ENCODE peak calls at places on chromosomes 7 and 10, in seven cellular contexts. A is GM20000; M is pons; C is HFF-Myc; R is HT1080; V is stimulated activated CD4-positive, alpha-beta T cell treated with anti-CD3 and anti-CD28 coated beads, TNF-alpha, amount 100 ng/mL, for 1 hour; S is AG09319. W is an unnamed sample.

GRCh38 chr10:69335063-69335587 is 56.8 kb downstream of the HK1 start:
- DNase-seq in C (no peak), M (peak), A (no peak), S (no peak), R (no peak), V (no peak), W (no peak)

GRCh38 chr10:103273026-103273425 is 3.9 kb upstream of the INA start:
- DNase-seq in M (no peak), R (peak), S (peak), A (no peak), V (no peak), C (peak), W (no peak)

GRCh38 chr7:81638216-81638615 is 131.6 kb downstream of the HGF start:
- DNase-seq in A (no peak), M (no peak), C (no peak), S (no peak), V (no peak), R (no peak), W (no peak)

GRCh38 chr7:152587366-152587765 is 88.6 kb downstream of the XRCC2 start:
- DNase-seq in C (no peak), V (no peak), S (no peak), M (no peak), R (no peak), A (no peak), W (no peak)

GRCh38 chr10:24900888-24901685 is 51.3 kb downstream of the PRTFDC1 start:
- DNase-seq in M (peak), R (no peak), C (no peak), A (peak), S (no peak), V (no peak), W (no peak)

GRCh38 chr10:31961264-31961663 is 32.6 kb upstream of the ARHGAP12 start:
- DNase-seq in S (no peak), V (no peak), A (no peak), R (no peak), M (no peak), C (no peak), W (peak)

GRCh38 chr10:49165259-49165658 is 22.9 kb downstream of the TMEM273 start:
- DNase-seq in C (no peak), M (no peak), S (no peak), A (no peak), R (no peak), V (no peak), W (no peak)

GRCh38 chr10:30436200-30436599 is 2.2 kb downstream of the MAP3K8 start:
- DNase-seq in R (no peak), V (no peak), S (peak), A (no peak), C (no peak), M (no peak), W (no peak)

GRCh38 chr10:102906507-102906906 is 11.6 kb upstream of the CNNM2 start:
- DNase-seq in R (no peak), S (no peak), V (no peak), A (no peak), C (no peak), M (no peak), W (no peak)

GRCh38 chr7:5143935-5144903 is 45.8 kb upstream of the WIPI2 start:
- DNase-seq in V (peak), R (no peak), C (no peak), A (peak), M (no peak), S (no peak), W (peak)

GRCh38 chr7:7265057-7265456 is 82.7 kb downstream of the C1GALT1 start:
- DNase-seq in A (no peak), V (no peak), C (no peak), R (no peak), S (no peak), M (no peak), W (no peak)

GRCh38 chr10:71348850-71349249 is 29.8 kb downstream of the SLC29A3 start:
- DNase-seq in A (no peak), M (no peak), R (no peak), S (no peak), V (no peak), C (no peak), W (no peak)

GRCh38 chr10:11015371-11015934 is 2.2 kb upstream of the CELF2 start:
- DNase-seq in S (no peak), A (no peak), M (no peak), R (no peak), C (no peak), V (no peak), W (no peak)

GRCh38 chr7:111380945-111381344 is 181.3 kb downstream of the IMMP2L start:
- DNase-seq in S (no peak), A (no peak), R (no peak), V (no peak), C (no peak), M (no peak), W (no peak)

GRCh38 chr7:27825890-27826289 is 85.9 kb downstream of the TAX1BP1 start:
- DNase-seq in M (no peak), C (no peak), V (no peak), S (no peak), A (no peak), R (no peak), W (no peak)

GRCh38 chr7:54987772-54988171 is 31.0 kb upstream of the EGFR start:
- DNase-seq in A (no peak), S (no peak), V (no peak), R (no peak), C (no peak), M (no peak), W (no peak)

GRCh38 chr7:44159824-44160630 is 18.9 kb upstream of the MYL7 start:
- DNase-seq in A (no peak), M (no peak), R (no peak), V (no peak), C (no peak), S (no peak), W (no peak)

GRCh38 chr7:36283711-36284130 is 105.9 kb upstream of the ANLN start:
- DNase-seq in A (peak), S (no peak), C (no peak), V (no peak), M (peak), R (no peak), W (no peak)

GRCh38 chr7:100968031-100968430 is 1.3 kb upstream of the MUC12 start:
- DNase-seq in S (no peak), A (no peak), R (no peak), C (no peak), M (no peak), V (no peak), W (no peak)

GRCh38 chr10:24824124-24824523 is 100.4 kb upstream of the ARHGAP21 start:
- DNase-seq in R (peak), M (no peak), V (no peak), C (no peak), A (no peak), S (no peak), W (no peak)

GRCh38 chr10:29131952-29132820 is 156.7 kb upstream of the LYZL1 start:
- DNase-seq in S (no peak), R (peak), A (no peak), M (peak), V (no peak), C (no peak), W (peak)

GRCh38 chr10:78292250-78292986 is 258.8 kb downstream of the RPS24 start:
- DNase-seq in M (no peak), C (no peak), A (no peak), R (no peak), V (no peak), S (no peak), W (no peak)

GRCh38 chr10:57142925-57143576 is 782.0 kb upstream of the ZWINT start:
- DNase-seq in A (no peak), R (no peak), M (no peak), S (no peak), C (no peak), V (no peak), W (no peak)

GRCh38 chr10:21055339-21056135 is 158.4 kb upstream of the NEBL start:
- DNase-seq in R (no peak), C (no peak), M (no peak), A (no peak), S (no peak), V (no peak), W (no peak)

GRCh38 chr7:116955801-116956514 is 2.7 kb downstream of the ST7 start:
- DNase-seq in V (no peak), A (peak), M (peak), S (no peak), C (no peak), R (no peak), W (peak)

GRCh38 chr7:67493386-67493785 is 496.8 kb downstream of the TYW1 start:
- DNase-seq in C (no peak), R (no peak), S (no peak), V (no peak), M (no peak), A (no peak), W (no peak)

GRCh38 chr7:84100866-84101265 is 93.7 kb downstream of the SEMA3A start:
- DNase-seq in A (no peak), S (no peak), V (no peak), R (peak), C (no peak), M (no peak), W (no peak)

GRCh38 chr10:110725809-110726641 is 81.9 kb downstream of the RBM20 start:
- DNase-seq in S (no peak), M (no peak), C (no peak), R (no peak), V (no peak), A (no peak), W (no peak)

GRCh38 chr10:34343764-34344163 is 471.3 kb downstream of the PARD3 start:
- DNase-seq in V (no peak), C (no peak), M (no peak), A (no peak), S (no peak), R (no peak), W (no peak)

GRCh38 chr10:23530079-23530478 is 91.2 kb downstream of the OTUD1 start:
- DNase-seq in C (no peak), S (no peak), R (no peak), M (no peak), A (peak), V (no peak), W (no peak)

GRCh38 chr10:9766762-9767161 is 1250.9 kb upstream of the CELF2 start:
- DNase-seq in V (no peak), M (no peak), A (no peak), S (no peak), C (no peak), R (no peak), W (no peak)

GRCh38 chr10:119022846-119023552 is 6.5 kb upstream of the NANOS1 start:
- DNase-seq in A (no peak), S (no peak), V (no peak), C (peak), M (no peak), R (peak), W (no peak)

GRCh38 chr10:49458869-49459268 is 63.0 kb upstream of the DRGX start:
- DNase-seq in V (no peak), R (no peak), S (no peak), A (no peak), C (no peak), M (no peak), W (no peak)

GRCh38 chr7:5425507-5426225 is 2.0 kb upstream of the TNRC18 start:
- DNase-seq in M (peak), V (no peak), A (peak), C (no peak), R (peak), S (no peak), W (peak)

GRCh38 chr7:104956753-104957450 is 57.1 kb upstream of the KMT2E start:
- DNase-seq in A (peak), V (no peak), C (peak), M (no peak), S (no peak), R (peak), W (no peak)

GRCh38 chr10:36716291-36716690 is 409.1 kb upstream of the ANKRD30A start:
- DNase-seq in S (no peak), V (no peak), C (no peak), R (no peak), A (no peak), M (no peak), W (no peak)

GRCh38 chr10:4692206-4692605 is 133.8 kb upstream of the AKR1E2 start:
- DNase-seq in R (no peak), A (no peak), S (no peak), C (no peak), V (no peak), M (no peak), W (no peak)

GRCh38 chr10:117174439-117175214 is 22.7 kb upstream of the KCNK18 start:
- DNase-seq in V (peak), C (peak), A (peak), M (peak), R (peak), S (peak), W (peak)

W was measured in body of pancreas.